ENCODE peak calls at places on chromosomes 3 and 15, in seven cellular contexts. V is body of pancreas, F is HepG2, K is HCT116, T is right lobe of liver, N is upper lobe of left lung, C is gastrocnemius medialis. R is an unnamed sample.
A peak's percentile ranks its signal among the peaks of the same experiment; 100 is the strongest.

GRCh38 chr3:127158614-127159221 is 34.2 kb upstream of the PRR23E start:
- ATAC-seq in K (peak; percentile 40), C (no peak), T (peak; percentile 27), V (peak; percentile 58), F (peak; percentile 76), N (no peak), R (no peak)

GRCh38 chr3:33898901-33899300 is 100.5 kb downstream of the PDCD6IP start:
- ATAC-seq in K (no peak), N (no peak), F (no peak), T (no peak), C (no peak), V (no peak), R (no peak)

GRCh38 chr15:20659265-20659664 is 117.7 kb upstream of the GOLGA6L6 start:
- ATAC-seq in C (no peak), V (no peak), N (peak; percentile 28), K (peak; percentile 67), F (no peak), T (no peak), R (no peak)

GRCh38 chr3:149095487-149095886 is 9.2 kb upstream of the HLTF start:
- ATAC-seq in T (no peak), V (no peak), F (no peak), K (no peak), N (no peak), C (no peak), R (no peak)

GRCh38 chr3:188947983-188948657 is 223.7 kb upstream of the TPRG1 start:
- ATAC-seq in T (peak; percentile 78), K (peak; percentile 80), V (peak; percentile 91), F (no peak), N (peak; percentile 94), C (peak; percentile 78), R (peak; percentile 87)

GRCh38 chr3:119955972-119956371 is 138.3 kb downstream of the GSK3B start:
- ATAC-seq in T (no peak), N (no peak), C (no peak), K (no peak), V (no peak), F (no peak), R (no peak)

GRCh38 chr3:58626841-58627579 is 39.6 kb downstream of the FAM3D start:
- ATAC-seq in N (no peak), T (peak; percentile 62), K (no peak), F (no peak), C (no peak), V (peak; percentile 4), R (no peak)

GRCh38 chr15:31799711-31800321 is 230.5 kb upstream of the CHRNA7 start:
- ATAC-seq in T (no peak), V (no peak), C (peak; percentile 93), K (no peak), N (no peak), F (no peak), R (no peak)

GRCh38 chr15:62453979-62454378 is 288.9 kb upstream of the C2CD4B start:
- ATAC-seq in K (no peak), N (no peak), F (no peak), T (no peak), C (no peak), V (no peak), R (no peak)

GRCh38 chr3:71873093-71873611 is 88.2 kb upstream of the PROK2 start:
- ATAC-seq in T (no peak), V (no peak), K (no peak), C (no peak), F (no peak), N (no peak), R (no peak)

GRCh38 chr3:16462679-16463078 is 50.8 kb downstream of the RFTN1 start:
- ATAC-seq in N (no peak), F (no peak), K (no peak), C (no peak), V (no peak), T (no peak), R (no peak)

GRCh38 chr3:156474560-156475389 is 80.1 kb downstream of the SSR3 start:
- ATAC-seq in T (no peak), F (no peak), K (peak; percentile 83), V (no peak), N (no peak), C (no peak), R (no peak)

GRCh38 chr3:137815251-137815650 is 51.1 kb downstream of the SOX14 start:
- ATAC-seq in F (no peak), K (no peak), N (peak; percentile 19), T (no peak), V (no peak), C (no peak), R (no peak)

GRCh38 chr15:56286213-56286612 is 42.5 kb upstream of the RFX7 start:
- ATAC-seq in T (no peak), N (no peak), V (no peak), C (no peak), K (peak; percentile 59), F (no peak), R (no peak)

GRCh38 chr15:39400821-39401550 is 179.9 kb upstream of the THBS1 start:
- ATAC-seq in V (no peak), F (no peak), T (no peak), K (no peak), N (no peak), C (no peak), R (no peak)

GRCh38 chr15:39406485-39406884 is 174.4 kb upstream of the THBS1 start:
- ATAC-seq in C (no peak), K (no peak), V (no peak), N (no peak), T (no peak), F (no peak), R (no peak)

GRCh38 chr15:39407116-39407515 is 173.8 kb upstream of the THBS1 start:
- ATAC-seq in T (no peak), V (no peak), C (no peak), F (no peak), K (no peak), N (no peak), R (no peak)

GRCh38 chr15:39403674-39404117 is 177.2 kb upstream of the THBS1 start:
- ATAC-seq in T (no peak), C (no peak), F (no peak), V (no peak), N (no peak), K (no peak), R (no peak)

DNA sequence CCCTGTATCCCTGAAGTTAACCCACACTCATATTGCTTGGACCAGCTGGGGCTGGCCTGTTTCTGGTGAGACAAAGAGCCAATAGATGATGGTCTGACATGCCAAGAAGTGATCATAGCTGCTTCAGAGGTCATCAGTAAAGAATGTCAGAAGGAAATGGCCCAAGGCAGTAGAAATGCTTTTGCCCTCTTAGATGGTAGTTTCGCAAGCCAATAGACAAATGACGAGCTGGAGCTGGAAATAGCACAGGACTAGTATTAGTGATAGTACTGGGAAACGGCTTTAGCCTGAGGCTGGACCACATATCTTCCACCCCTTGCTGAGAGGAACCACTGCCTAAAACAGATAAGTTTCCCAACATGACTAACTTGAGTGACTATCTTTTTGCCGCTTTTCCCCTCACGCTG is 176.1 kb upstream of the THBS1 start:
- ATAC-seq in T (no peak), N (peak; percentile 68), C (no peak), V (no peak), K (no peak), F (no peak), R (peak; percentile 62)
- H3K27ac ChIP-seq in T (no peak overlapping the region), N (no peak overlapping the region), C (no peak overlapping the region), V (no peak overlapping the region), K (no peak overlapping the region), F (no peak overlapping the region), R (no peak overlapping the region)

DNA sequence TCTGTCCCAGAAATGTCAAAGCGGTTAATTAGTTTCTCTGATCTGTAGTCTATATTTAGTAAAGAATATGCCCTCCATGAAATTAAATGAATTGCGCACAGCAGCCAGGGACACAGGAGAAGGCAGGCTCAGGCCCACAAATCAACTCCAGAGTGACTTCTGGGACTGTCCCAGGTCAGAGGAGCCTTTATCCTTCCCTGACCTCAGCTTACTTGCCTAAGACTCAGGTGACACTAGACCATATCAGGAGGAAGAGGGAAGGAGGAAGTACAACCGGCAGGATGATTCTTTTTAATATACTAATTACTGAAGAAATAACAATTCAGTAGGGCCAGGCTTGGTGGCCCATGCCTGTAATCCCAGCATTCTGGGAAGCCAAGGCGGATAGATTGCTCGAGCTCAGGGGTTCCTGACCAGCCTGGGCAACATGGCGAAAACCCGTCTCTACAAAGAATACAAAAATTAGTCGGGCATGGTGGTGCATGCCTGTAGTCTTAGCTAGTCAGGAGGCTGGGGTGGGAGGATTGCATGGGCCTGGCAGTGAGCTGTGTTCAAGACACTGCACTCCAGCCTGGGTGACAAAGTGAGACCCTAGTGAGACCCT is 1.8 kb upstream of the GPR15 start:
- ATAC-seq in V (no peak), T (no peak), N (no peak), K (peak; percentile 40), F (no peak), C (peak; percentile 66), R (no peak)
- TF ChIP-seq POLR2A in V (no peak), T (no peak), N (no peak), K (no peak), F (no peak), C (no peak), R (no peak)

GRCh38 chr3:14117468-14118399 is 6.9 kb downstream of the CHCHD4 start:
- ATAC-seq in F (no peak), K (no peak), V (no peak), T (peak; percentile 56), N (no peak), C (no peak), R (no peak)
- H3K36me3 ChIP-seq in F (peaks cover 36% of the 10 kb centered on the region), K (peaks cover 21% of the 10 kb centered on the region), V (peaks cover 7% of the 10 kb centered on the region), T (peaks cover 9% of the 10 kb centered on the region), N (peaks cover 12% of the 10 kb centered on the region), C (peaks cover 52% of the 10 kb centered on the region), R (peaks cover 3% of the 10 kb centered on the region)

GRCh38 chr15:98787936-98788757 is 139.8 kb downstream of the IGF1R start:
- ATAC-seq in K (no peak), C (no peak), F (peak; percentile 81), T (peak; percentile 54), V (no peak), N (peak; percentile 67), R (no peak)

GRCh38 chr15:98787190-98787589 is 138.9 kb downstream of the IGF1R start:
- ATAC-seq in C (no peak), K (no peak), V (no peak), T (no peak), F (no peak), N (no peak), R (no peak)

GRCh38 chr15:98785408-98785795 is 137.1 kb downstream of the IGF1R start:
- ATAC-seq in T (no peak), K (no peak), V (no peak), F (peak; percentile 69), N (no peak), C (no peak), R (no peak)

GRCh38 chr15:98785796-98786581 is 137.7 kb downstream of the IGF1R start:
- ATAC-seq in F (peak; percentile 71), N (no peak), C (no peak), T (no peak), K (no peak), V (peak; percentile 72), R (no peak)

GRCh38 chr15:98786706-98787105 is 138.4 kb downstream of the IGF1R start:
- ATAC-seq in N (peak; percentile 28), T (no peak), C (no peak), K (no peak), F (no peak), V (no peak), R (no peak)
- H3K27ac ChIP-seq in N (no peak overlapping the region), T (no peak overlapping the region), C (no peak overlapping the region), K (no peak overlapping the region), F (peak overlapping the region; percentile 27), V (peak overlapping the region; percentile 47), R (no peak overlapping the region)

GRCh38 chr15:67520976-67521769 is at the start of gene C15orf61:
- ATAC-seq in T (peak; percentile 89), V (peak; percentile 96), F (peak; percentile 91), N (peak; percentile 93), C (peak; percentile 77), K (peak; percentile 90), R (peak; percentile 92)
- TF ChIP-seq POLR2A in T (peak; percentile 88), V (peak; percentile 81), F (peak; percentile 66), N (no peak), C (peak; percentile 97), K (peak; percentile 64), R (peak; percentile 86)

GRCh38 chr3:184176377-184177330 is 2.0 kb downstream of the AP2M1 start:
- ATAC-seq in V (no peak), F (peak; percentile 65), N (peak; percentile 68), K (peak; percentile 76), T (peak; percentile 22), C (peak; percentile 13), R (peak; percentile 66)
- H3K36me3 ChIP-seq in V (peaks cover 22% of the 10 kb centered on the region), F (peaks cover 51% of the 10 kb centered on the region), N (peaks cover 32% of the 10 kb centered on the region), K (peaks cover 33% of the 10 kb centered on the region), T (peaks cover 50% of the 10 kb centered on the region), C (peaks cover 59% of the 10 kb centered on the region), R (peaks cover 4% of the 10 kb centered on the region)

R was measured in gastroesophageal sphincter.